ENCODE peak calls at places on chromosomes 1 and 21, in five cellular contexts. X is body of pancreas, V is H7, N is pons, T is hippocampal formation. I is an unnamed sample.

GRCh38 chr1:232212248-232212647 is 417.7 kb downstream of the SIPA1L2 start:
- DNase-seq in V (no peak), T (no peak), N (no peak), X (no peak), I (no peak)

GRCh38 chr1:24972257-24973242 is 42.5 kb upstream of the RUNX3 start:
- DNase-seq in T (no peak), X (no peak), V (no peak), N (peak; percentile 7), I (no peak)

GRCh38 chr1:106396023-106396422 is 660.5 kb upstream of the PRMT6 start:
- DNase-seq in N (no peak), T (no peak), X (no peak), V (no peak), I (no peak)

GRCh38 chr1:27469334-27469733 is 20.6 kb downstream of the WASF2 start:
- DNase-seq in V (no peak), N (no peak), X (no peak), T (no peak), I (no peak)

GRCh38 chr1:172351761-172352161 is 68.7 kb upstream of the C1orf105 start:
- DNase-seq in X (no peak), N (no peak), T (no peak), V (no peak), I (no peak)

GRCh38 chr1:116191294-116191693 is 80.1 kb downstream of the MAB21L3 start:
- DNase-seq in N (no peak), X (no peak), T (no peak), V (no peak), I (no peak)

GRCh38 chr21:41747943-41748738 is 18.7 kb downstream of the RIPK4 start:
- DNase-seq in X (no peak), T (no peak), N (no peak), V (peak; percentile 25), I (no peak)

GRCh38 chr1:75074719-75075395 is 59.3 kb upstream of the LHX8 start:
- DNase-seq in V (no peak), N (no peak), T (no peak), X (no peak), I (no peak)

GRCh38 chr1:62271932-62272728 is 47.1 kb downstream of the KANK4 start:
- DNase-seq in V (peak; percentile 66), X (no peak), T (no peak), N (peak; percentile 55), I (no peak)

GRCh38 chr1:53402891-53403655 is 56.1 kb upstream of the DMRTB1 start:
- DNase-seq in V (no peak), N (no peak), X (no peak), T (no peak), I (no peak)

GRCh38 chr21:43842742-43843141 is 22.3 kb upstream of the AGPAT3 start:
- DNase-seq in T (no peak), X (no peak), V (no peak), N (peak; percentile 24), I (no peak)

GRCh38 chr21:16330340-16331319 is 600.8 kb downstream of the USP25 start:
- DNase-seq in V (no peak), X (no peak), T (peak; percentile 11), N (peak; percentile 98), I (peak; percentile 24)

GRCh38 chr1:207134550-207134949 is 30.5 kb downstream of the C4BPA start:
- DNase-seq in N (peak; percentile 22), X (no peak), V (no peak), T (no peak), I (no peak)

GRCh38 chr1:221487781-221488520 is 253.9 kb downstream of the DUSP10 start:
- DNase-seq in X (no peak), T (no peak), V (no peak), N (no peak), I (no peak)

GRCh38 chr1:214808845-214809460 is 206.0 kb downstream of the CENPF start:
- DNase-seq in T (no peak), V (peak; percentile 4), X (no peak), N (no peak), I (no peak)

GRCh38 chr1:245997471-245998258 is 509.4 kb downstream of the SMYD3 start:
- DNase-seq in T (no peak), X (peak; percentile 41), N (no peak), V (no peak), I (no peak)

GRCh38 chr1:8478566-8478965 is 160.7 kb downstream of the SLC45A1 start:
- DNase-seq in T (no peak), N (no peak), V (no peak), X (no peak), I (no peak)

GRCh38 chr1:77680173-77680572 is 2.3 kb downstream of the ZZZ3 start:
- DNase-seq in T (no peak), V (no peak), X (no peak), N (no peak), I (no peak)

GRCh38 chr1:33365560-33365997 is 44.7 kb upstream of the A3GALT2 start:
- DNase-seq in V (no peak), X (no peak), T (no peak), N (no peak), I (peak; percentile 61)

GRCh38 chr1:197127513-197127912 is 19.0 kb downstream of the ASPM start:
- DNase-seq in T (no peak), X (no peak), N (no peak), V (no peak), I (no peak)

GRCh38 chr1:168726311-168726710 is 2.7 kb downstream of the DPT start:
- DNase-seq in V (no peak), T (no peak), N (no peak), X (no peak), I (no peak)

GRCh38 chr1:164051791-164052190 is 507.2 kb upstream of the PBX1 start:
- DNase-seq in V (no peak), X (no peak), T (no peak), N (no peak), I (no peak)

GRCh38 chr1:94973271-94973922 is 46.5 kb upstream of the CNN3 start:
- DNase-seq in T (no peak), V (no peak), X (no peak), N (no peak), I (no peak)

GRCh38 chr1:160168609-160169369 is 17.4 kb downstream of the ATP1A4 start:
- DNase-seq in X (no peak), T (no peak), N (no peak), V (peak; percentile 57), I (peak; percentile 20)

GRCh38 chr1:68495532-68495931 is 1.4 kb downstream of the DEPDC1 start:
- DNase-seq in V (no peak), X (no peak), N (no peak), T (no peak), I (no peak)

GRCh38 chr1:151472852-151473731 is 13.8 kb upstream of the POGZ start:
- DNase-seq in N (peak; percentile 47), V (peak; percentile 84), X (peak; percentile 37), T (peak; percentile 39), I (peak; percentile 30)